ENCODE peak calls at places on chromosome 20, in seven cellular contexts. W is GM03348; G is AG10803; Q is astrocyte of the spinal cord; O is activated T-cell treated with anti-CD3 and anti-CD28 coated beads, Interleukin-2, amount 50 U/mL, for 72 hours; X is Karpas-422; M is stimulated activated CD8-positive, alpha-beta memory T cell treated with anti-CD3 and anti-CD28 coated beads, Interleukin-2, amount 100 ng/mL, for 1 hour. C is an unnamed sample.

GRCh38 chr20:6700563-6701328 is 66.7 kb upstream of the BMP2 start:
- DNase-seq in W (no peak), G (no peak), Q (no peak), O (no peak), X (no peak), M (no peak), C (no peak)

GRCh38 chr20:14406495-14406894 is 69.1 kb upstream of the FLRT3 start:
- DNase-seq in W (peak), G (peak), Q (no peak), O (no peak), X (no peak), M (no peak), C (no peak)

GRCh38 chr20:39849664-39850063 is 839.4 kb downstream of the MAFB start:
- DNase-seq in W (peak), G (peak), Q (peak), O (no peak), X (no peak), M (no peak), C (no peak)

GRCh38 chr20:63518946-63519764 is 1.4 kb upstream of the PPDPF start:
- DNase-seq in W (no peak), G (no peak), Q (no peak), O (no peak), X (no peak), M (no peak), C (no peak)

GRCh38 chr20:60020251-60020650 is 62.0 kb downstream of the CDH26 start:
- DNase-seq in W (no peak), G (no peak), Q (no peak), O (no peak), X (no peak), M (no peak), C (no peak)

GRCh38 chr20:19314619-19315018 is 102.2 kb downstream of the SLC24A3 start:
- DNase-seq in W (no peak), G (no peak), Q (no peak), O (no peak), X (no peak), M (no peak), C (no peak)

GRCh38 chr20:13199279-13199678 is 21.8 kb upstream of the ISM1 start:
- DNase-seq in W (no peak), G (no peak), Q (no peak), O (no peak), X (no peak), M (no peak), C (no peak)

GRCh38 chr20:32672982-32673727 is 586 bp downstream of the C20orf203 start:
- DNase-seq in W (no peak), G (no peak), Q (no peak), O (peak), X (peak), M (no peak), C (peak)

C was measured in effector memory CD8-positive, alpha-beta T cell.